ENCODE peak calls at places on chromosome 11, in eight cellular contexts. R is endothelial cell, G is adrenal gland, I is transverse colon, D is body of pancreas, H is NB4, E is cardiac fibroblast, P is dorsolateral prefrontal cortex. V is an unnamed sample.

GRCh38 chr11:32838505-32839274 is 9.0 kb downstream of the PRRG4 start:
- DNase-seq in R (no peak), G (no peak), I (peak), D (no peak), H (peak), E (peak), P (no peak), V (no peak)

GRCh38 chr11:13308704-13309103 is 31.1 kb downstream of the BMAL1 start:
- DNase-seq in R (no peak), G (no peak), I (no peak), D (no peak), H (no peak), E (no peak), P (no peak), V (no peak)

GRCh38 chr11:84780689-84781293 is 846.4 kb downstream of the DLG2 start:
- DNase-seq in R (no peak), G (no peak), I (no peak), D (no peak), H (peak), E (peak), P (no peak), V (peak)

GRCh38 chr11:60130496-60130895 is 42.0 kb downstream of the MS4A2 start:
- DNase-seq in R (peak), G (no peak), I (peak), D (peak), H (peak), E (peak), P (no peak), V (no peak)

GRCh38 chr11:102347526-102348331 is 715 bp downstream of the BIRC2 start:
- DNase-seq in R (no peak), G (no peak), I (peak), D (peak), H (peak), E (peak), P (no peak), V (peak)

GRCh38 chr11:1484716-1485503 is 1.7 kb downstream of the MOB2 start:
- DNase-seq in R (no peak), G (no peak), I (no peak), D (peak), H (no peak), E (no peak), P (no peak), V (no peak)

GRCh38 chr11:8075119-8075726 is 5.8 kb upstream of the TUB start:
- DNase-seq in R (no peak), G (no peak), I (no peak), D (no peak), H (no peak), E (no peak), P (no peak), V (no peak)

GRCh38 chr11:19853016-19853415 is 140.4 kb downstream of the NAV2 start:
- DNase-seq in R (no peak), G (no peak), I (no peak), D (no peak), H (no peak), E (peak), P (no peak), V (no peak)

GRCh38 chr11:107689317-107690202 is 22.3 kb downstream of the SLN start:
- DNase-seq in R (peak), G (peak), I (peak), D (peak), H (peak), E (peak), P (peak), V (peak)

GRCh38 chr11:87037450-87038234 is at the start of gene TMEM135:
- DNase-seq in R (peak), G (peak), I (peak), D (peak), H (peak), E (peak), P (peak), V (peak)
- TF ChIP-seq CTCF in R (no peak), G (no peak), I (no peak), D (peak), H (no peak), E (no peak), P (no peak), V (no peak)

GRCh38 chr11:62737196-62737595 is 8.9 kb downstream of the TTC9C start:
- DNase-seq in R (no peak), G (no peak), I (no peak), D (no peak), H (no peak), E (no peak), P (no peak), V (no peak)
- TF ChIP-seq CTCF in R (no peak), G (no peak), I (no peak), D (no peak), H (no peak), E (no peak), P (no peak), V (no peak)

DNA sequence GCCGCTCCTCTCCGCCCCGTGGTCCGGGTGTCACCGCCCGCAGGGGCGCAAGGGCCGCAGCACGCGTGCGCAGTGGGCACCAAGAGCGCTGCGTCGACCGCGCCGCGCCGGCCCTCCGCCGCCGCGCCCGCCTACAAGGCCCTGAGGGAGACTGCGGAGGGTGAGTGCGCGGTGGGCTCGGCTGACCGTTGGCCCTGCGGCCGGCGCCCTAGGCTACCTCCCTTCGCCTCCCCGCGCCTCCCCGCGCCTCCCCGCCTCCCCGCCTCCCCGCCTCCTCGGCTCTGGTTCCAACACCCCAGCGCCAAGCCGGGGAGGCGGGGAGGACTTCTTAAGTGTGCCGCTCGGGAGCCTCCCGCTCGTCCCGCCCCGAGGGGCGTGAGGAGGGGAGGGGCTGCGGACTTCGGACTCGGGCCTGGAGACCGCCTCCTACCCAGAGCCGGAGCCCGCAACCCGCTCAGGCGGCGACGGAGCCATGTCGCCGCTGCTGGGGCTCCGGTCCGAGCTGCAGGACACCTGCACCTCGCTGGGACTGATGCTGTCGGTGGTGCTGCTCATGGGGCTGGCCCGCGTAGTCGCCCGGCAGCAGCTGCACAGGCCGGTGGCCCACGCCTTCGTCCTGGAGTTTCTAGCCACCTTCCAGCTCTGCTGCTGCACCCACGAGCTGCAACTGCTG is at the start of gene AQP11:
- DNase-seq in R (peak), G (peak), I (peak), D (peak), H (peak), E (peak), P (peak), V (peak)
- TF ChIP-seq CTCF in R (no peak), G (no peak), I (no peak), D (no peak), H (no peak), E (no peak), P (no peak), V (no peak)

DNA sequence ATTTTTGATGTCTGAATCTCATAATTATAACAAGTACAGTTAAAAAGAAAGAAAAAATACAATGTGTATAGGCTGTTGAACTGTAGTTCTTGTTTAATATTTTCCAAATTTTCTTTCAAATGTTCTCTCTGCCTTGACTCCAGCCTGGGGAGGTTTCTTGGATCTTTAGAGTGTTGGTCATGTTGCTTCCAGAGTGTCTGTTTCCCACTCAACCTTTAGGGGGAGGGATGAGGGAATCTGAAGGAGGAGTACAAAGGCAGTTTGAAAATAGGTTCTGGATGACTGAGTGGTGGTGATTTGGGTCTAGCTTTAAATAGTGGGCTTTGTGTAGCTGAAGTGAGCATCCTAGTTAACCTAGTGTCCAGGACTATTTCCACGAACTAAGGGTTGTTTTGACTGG is 2.0 kb downstream of the CTNND1 start:
- DNase-seq in R (no peak), G (no peak), I (no peak), D (no peak), H (no peak), E (peak), P (no peak), V (peak)
- TF ChIP-seq CTCF in R (peak), G (no peak), I (peak), D (peak), H (no peak), E (peak), P (peak), V (peak)

DNA sequence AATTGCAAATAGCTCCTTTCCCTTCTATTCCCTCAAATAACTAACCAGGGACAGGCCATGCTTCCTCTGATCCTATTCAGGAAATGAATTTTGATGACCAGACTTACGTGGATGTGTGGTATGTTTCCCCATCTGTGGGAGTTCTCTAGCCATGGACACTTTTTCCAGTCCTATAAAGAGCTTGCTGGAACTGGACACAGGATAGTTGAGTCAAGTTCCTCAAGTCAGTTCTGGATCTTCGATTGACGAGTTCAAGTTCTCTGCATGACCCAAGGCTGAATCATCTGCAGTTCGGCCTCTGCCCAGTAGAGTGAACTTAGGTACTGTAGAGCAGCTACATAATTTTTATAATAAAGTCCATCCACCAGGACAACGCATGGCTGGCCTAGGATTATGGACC is 52.7 kb upstream of the CCND1 start:
- DNase-seq in R (no peak), G (no peak), I (no peak), D (no peak), H (no peak), E (peak), P (no peak), V (peak)
- TF ChIP-seq CTCF in R (no peak), G (no peak), I (no peak), D (no peak), H (no peak), E (peak), P (no peak), V (peak)